ENCODE peak calls at places on chromosomes 13 and 19, in ten cellular contexts. Y is colonic mucosa; O is tibial nerve; K is CD4-positive, CD25-positive, alpha-beta regulatory T cell; X is transverse colon; A is fibroblast of lung; Z is A549; I is stomach; C is left ventricle myocardium inferior; T is body of pancreas. S is an unnamed sample. For H3K4me1 and H3K9me3, the result is how much of the 10 kb centered on the place peaks cover.

GRCh38 chr13:20366056-20366455 is 133.9 kb upstream of the GJB6 start:
- DNase-seq in Y (no peak), O (no peak), K (no peak), X (no peak), A (no peak), Z (no peak), I (no peak), C (no peak), T (no peak), S (no peak)

GRCh38 chr13:28161370-28161769 is 23.0 kb downstream of the PAN3 start:
- DNase-seq in Y (peak), O (no peak), K (no peak), X (peak), A (no peak), Z (no peak), I (no peak), C (no peak), T (no peak), S (no peak)

GRCh38 chr13:48978942-48979601 is 3.4 kb downstream of the FNDC3A start:
- DNase-seq in Y (no peak), O (no peak), K (no peak), X (no peak), A (no peak), Z (no peak), I (no peak), C (no peak), T (no peak), S (no peak)

GRCh38 chr13:52892925-52893324 is 44.5 kb upstream of the PCDH8 start:
- DNase-seq in Y (no peak), O (no peak), K (no peak), X (no peak), A (no peak), Z (no peak), I (peak), C (no peak), T (no peak), S (no peak)

GRCh38 chr13:79501538-79502232 is 20.7 kb downstream of the NDFIP2 start:
- DNase-seq in Y (no peak), O (no peak), K (no peak), X (no peak), A (no peak), Z (no peak), I (no peak), C (no peak), T (no peak), S (no peak)

GRCh38 chr19:7902796-7903243 is 857 bp upstream of the MAP2K7 start:
- DNase-seq in Y (peak), O (no peak), K (no peak), X (peak), A (no peak), Z (no peak), I (no peak), C (no peak), T (no peak), S (no peak)

GRCh38 chr19:47172666-47173455 is 42.2 kb downstream of the SAE1 start:
- DNase-seq in Y (no peak), O (no peak), K (no peak), X (no peak), A (no peak), Z (no peak), I (no peak), C (no peak), T (no peak), S (no peak)

GRCh38 chr19:48330012-48330681 is 4.8 kb downstream of the EMP3 start:
- DNase-seq in Y (peak), O (peak), K (peak), X (peak), A (no peak), Z (no peak), I (peak), C (peak), T (peak), S (no peak)

GRCh38 chr19:1121395-1121794 is 17.6 kb downstream of the GPX4 start:
- DNase-seq in Y (no peak), O (no peak), K (no peak), X (no peak), A (no peak), Z (no peak), I (no peak), C (no peak), T (no peak), S (no peak)

GRCh38 chr13:97198753-97199152 is 23.4 kb upstream of the MBNL2 start:
- DNase-seq in Y (no peak), O (no peak), K (no peak), X (no peak), A (no peak), Z (no peak), I (no peak), C (no peak), T (no peak), S (no peak)

GRCh38 chr13:22050951-22051563 is 380.2 kb downstream of the FGF9 start:
- DNase-seq in Y (no peak), O (no peak), K (no peak), X (no peak), A (no peak), Z (no peak), I (no peak), C (no peak), T (no peak), S (no peak)

GRCh38 chr13:92514420-92515125 is 712.0 kb upstream of the GPC6 start:
- DNase-seq in Y (no peak), O (no peak), K (no peak), X (no peak), A (no peak), Z (no peak), I (no peak), C (no peak), T (no peak), S (no peak)

GRCh38 chr13:26600345-26600761 is 42.9 kb downstream of the WASF3 start:
- DNase-seq in Y (no peak), O (no peak), K (no peak), X (no peak), A (no peak), Z (no peak), I (no peak), C (no peak), T (no peak), S (no peak)

GRCh38 chr13:35858665-35859064 is 272.5 kb downstream of the DCLK1 start:
- DNase-seq in Y (no peak), O (no peak), K (no peak), X (no peak), A (peak), Z (no peak), I (no peak), C (no peak), T (no peak), S (no peak)
- H3K4me1 ChIP-seq in Y (under half), O (under half), K (under half), X (under half), A (under half), Z (under half), I (under half), C (under half), T (under half), S (under half)

DNA sequence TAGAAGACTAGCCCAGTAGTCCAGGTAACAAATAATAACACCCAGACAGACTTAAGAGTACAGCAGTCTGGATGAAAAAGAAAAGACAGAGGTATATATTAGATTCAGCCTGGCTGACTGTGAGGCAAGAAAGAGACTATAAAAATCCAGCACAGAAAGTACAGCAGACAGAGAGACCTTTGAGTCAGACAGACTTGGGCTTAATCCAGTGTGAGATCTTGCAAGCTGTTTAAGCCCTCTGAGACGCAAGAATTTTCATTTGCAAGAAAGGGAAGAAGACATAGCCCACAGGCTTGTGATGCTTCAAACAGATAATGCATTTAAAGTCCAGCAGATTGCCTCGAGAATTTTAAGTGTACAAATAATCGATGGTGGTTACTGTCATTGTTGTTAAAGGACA is 471.4 kb downstream of the LIG4 start:
- DNase-seq in Y (no peak), O (no peak), K (no peak), X (no peak), A (peak), Z (no peak), I (no peak), C (no peak), T (no peak), S (no peak)
- H3K27ac ChIP-seq in Y (no peak), O (no peak), K (no peak), X (no peak), A (no peak), Z (no peak), I (no peak), C (no peak), T (no peak), S (no peak)

DNA sequence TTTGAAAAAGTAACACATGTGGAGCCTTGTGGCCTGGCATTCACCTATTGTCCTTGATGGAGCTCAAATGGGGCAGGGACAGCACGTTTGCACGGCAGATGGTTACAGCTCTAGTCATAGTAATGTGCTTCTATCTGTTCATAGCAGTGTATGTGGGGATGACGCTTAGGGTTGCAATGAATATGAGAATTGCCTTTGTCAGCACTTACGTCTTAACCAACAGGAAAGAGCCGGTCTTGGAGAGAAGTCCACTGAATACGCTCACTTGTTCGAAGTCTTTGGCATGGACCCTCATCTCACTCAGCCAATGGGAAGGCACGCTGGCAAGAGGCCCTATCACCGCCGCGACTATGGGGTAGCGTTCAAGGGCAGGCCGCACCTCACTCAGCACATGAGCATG is 18.9 kb upstream of the OR7D2 start:
- DNase-seq in Y (no peak), O (no peak), K (no peak), X (no peak), A (no peak), Z (no peak), I (no peak), C (no peak), T (no peak), S (no peak)
- H3K9me3 ChIP-seq in Y (under half), O (half or more), K (under half), X (under half), A (under half), Z (half or more), I (under half), C (under half), T (under half), S (under half)

DNA sequence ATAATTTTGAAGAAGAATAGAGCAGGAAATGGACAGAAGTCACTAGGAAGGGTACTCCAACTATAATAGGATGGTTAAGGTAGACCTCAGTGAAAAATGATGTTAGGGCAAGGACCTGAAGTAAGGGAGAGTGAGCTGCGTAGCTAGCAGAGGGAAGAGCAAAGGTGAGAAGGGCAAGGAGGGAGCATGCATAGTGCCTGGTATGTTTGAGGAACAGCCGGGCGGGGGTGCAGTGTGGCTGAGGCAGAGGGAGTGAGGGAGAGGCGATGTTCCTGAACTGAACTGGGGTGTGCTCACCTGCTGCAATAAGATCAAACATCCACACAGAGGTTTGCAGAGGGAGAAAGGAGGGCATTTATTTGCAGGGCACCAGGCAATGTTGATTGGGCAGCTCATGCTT is 110.4 kb downstream of the DNAJC15 start:
- DNase-seq in Y (no peak), O (no peak), K (no peak), X (no peak), A (no peak), Z (no peak), I (no peak), C (no peak), T (no peak), S (no peak)
- H3K4me1 ChIP-seq in Y (under half), O (under half), K (under half), X (under half), A (under half), Z (under half), I (under half), C (under half), T (under half), S (under half)

DNA sequence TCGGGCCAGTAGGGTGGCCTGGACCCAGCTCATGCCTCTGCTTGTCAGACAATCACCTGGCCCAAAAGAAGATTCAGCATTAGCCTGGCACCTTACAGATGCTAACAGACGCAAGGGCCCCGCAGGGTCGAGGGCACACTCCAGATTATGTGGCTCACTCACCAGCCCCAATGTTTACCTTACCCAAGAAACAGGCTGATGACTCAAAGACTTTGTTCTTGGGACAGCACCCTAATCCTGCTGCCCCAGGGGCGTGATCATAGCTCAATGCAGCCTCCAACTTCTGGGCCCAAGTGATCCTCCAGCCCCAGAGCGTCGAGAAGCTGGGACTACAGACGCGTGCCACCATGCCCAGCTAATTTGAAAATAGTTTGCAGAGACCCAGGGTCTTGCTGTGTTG is 9.8 kb downstream of the ECSIT start:
- DNase-seq in Y (no peak), O (no peak), K (no peak), X (no peak), A (no peak), Z (no peak), I (no peak), C (no peak), T (no peak), S (no peak)
- H3K27ac ChIP-seq in Y (no peak), O (no peak), K (no peak), X (no peak), A (no peak), Z (no peak), I (no peak), C (no peak), T (no peak), S (no peak)

DNA sequence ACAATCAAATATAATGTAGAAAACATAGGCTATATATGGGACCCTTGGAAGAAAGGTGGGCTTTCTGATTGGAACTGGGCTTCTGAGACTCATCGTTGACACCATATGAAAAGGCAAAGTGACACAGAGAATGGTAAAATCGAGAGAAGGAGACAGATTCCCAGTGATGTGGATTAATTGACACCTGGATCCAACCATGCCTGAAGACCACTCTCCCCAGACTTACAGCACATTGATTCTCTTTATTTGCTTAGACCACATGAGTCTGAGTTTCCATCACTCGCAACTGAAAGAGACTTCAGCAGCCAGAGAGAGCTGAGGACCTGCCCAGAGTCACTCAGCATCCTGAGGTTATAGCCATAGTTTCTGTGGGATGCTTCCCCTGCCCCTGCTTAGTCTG is 6.0 kb downstream of the CYP4F11 start:
- DNase-seq in Y (no peak), O (no peak), K (no peak), X (no peak), A (no peak), Z (no peak), I (no peak), C (no peak), T (no peak), S (no peak)
- H3K9me3 ChIP-seq in Y (under half), O (under half), K (under half), X (under half), A (under half), Z (under half), I (under half), C (under half), T (under half), S (under half)

GRCh38 chr19:43763473-43763939 is 8.7 kb upstream of the SMG9 start:
- DNase-seq in Y (no peak), O (no peak), K (no peak), X (no peak), A (no peak), Z (no peak), I (no peak), C (no peak), T (no peak), S (no peak)
- H3K4me1 ChIP-seq in Y (under half), O (under half), K (under half), X (under half), A (under half), Z (half or more), I (half or more), C (under half), T (under half), S (under half)

DNA sequence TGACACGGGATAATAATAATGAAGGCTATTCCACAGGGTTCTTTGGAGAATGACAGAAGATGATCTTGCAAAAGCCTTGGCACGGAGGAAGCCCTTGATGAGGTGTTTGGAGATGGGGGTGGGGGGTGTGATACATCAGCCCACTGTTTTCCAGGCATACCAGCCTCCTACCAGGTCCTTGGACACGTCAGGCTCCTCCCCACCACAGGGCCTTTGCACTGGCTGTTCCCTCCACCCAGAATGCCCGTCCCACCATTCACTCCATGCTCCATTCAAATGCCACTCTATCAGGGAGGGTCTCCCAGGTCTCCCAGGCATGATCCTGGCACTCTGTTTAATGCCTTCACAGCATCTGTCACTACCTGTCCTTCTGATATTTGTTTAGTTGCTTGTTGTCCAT is 2.7 kb downstream of the WIZ start:
- DNase-seq in Y (no peak), O (no peak), K (no peak), X (no peak), A (no peak), Z (no peak), I (no peak), C (no peak), T (no peak), S (no peak)
- H3K27ac ChIP-seq in Y (no peak), O (no peak), K (no peak), X (no peak), A (no peak), Z (no peak), I (no peak), C (peak), T (no peak), S (no peak)

DNA sequence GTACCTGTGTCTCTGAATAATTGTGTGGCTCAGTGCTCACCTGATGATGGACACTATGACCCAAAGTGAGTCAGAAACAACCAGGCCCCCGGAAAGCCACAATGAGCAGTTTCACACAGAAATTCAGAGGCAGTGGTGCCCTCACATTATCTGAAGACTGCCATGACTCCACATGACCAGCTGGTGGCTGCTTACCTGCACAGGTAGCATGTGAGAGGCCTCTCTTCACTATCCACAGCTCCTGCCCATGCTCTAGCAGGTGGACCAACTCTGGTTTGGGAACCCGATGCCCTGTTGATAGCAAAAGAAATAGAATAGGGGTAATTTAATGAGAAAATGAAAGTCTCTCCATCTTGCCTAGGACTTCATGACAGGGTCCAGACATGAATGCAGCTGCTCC is 7.2 kb downstream of the ZNF550 start:
- DNase-seq in Y (no peak), O (no peak), K (no peak), X (no peak), A (no peak), Z (no peak), I (no peak), C (no peak), T (no peak), S (no peak)
- H3K9me3 ChIP-seq in Y (under half), O (half or more), K (half or more), X (half or more), A (under half), Z (half or more), I (under half), C (half or more), T (under half), S (under half)